ENCODE peak calls at places on chromosome 6, in seven cellular contexts. J is heart left ventricle, C is GM10248, Z is left lung, R is neural crest cell, Q is adrenal gland, H is astrocyte of the cerebellum. E is an unnamed sample.

GRCh38 chr6:107490568-107491058 is 696 bp downstream of the SOBP start:
- DNase-seq in J (peak; percentile 61), C (peak; percentile 20), Z (no peak), R (peak; percentile 18), Q (peak; percentile 31), H (no peak), E (no peak)

GRCh38 chr6:470051-470900 is 78.7 kb downstream of the IRF4 start:
- DNase-seq in J (no peak), C (no peak), Z (no peak), R (no peak), Q (no peak), H (no peak), E (no peak)

GRCh38 chr6:69696273-69696672 is 100.5 kb downstream of the LMBRD1 start:
- DNase-seq in J (no peak), C (peak; percentile 4), Z (no peak), R (no peak), Q (no peak), H (no peak), E (no peak)

GRCh38 chr6:151285121-151285520 is 45.4 kb downstream of the AKAP12 start:
- DNase-seq in J (no peak), C (no peak), Z (no peak), R (no peak), Q (no peak), H (peak; percentile 44), E (no peak)

GRCh38 chr6:52994789-52995078 is 350 bp downstream of the GSTA4 start:
- DNase-seq in J (peak; percentile 69), C (peak; percentile 36), Z (peak; percentile 83), R (peak; percentile 59), Q (peak; percentile 53), H (no peak), E (peak; percentile 31)

GRCh38 chr6:90468080-90468479 is 118.8 kb downstream of the MAP3K7 start:
- DNase-seq in J (no peak), C (no peak), Z (no peak), R (no peak), Q (no peak), H (no peak), E (no peak)

GRCh38 chr6:98823845-98824162 is 10.6 kb upstream of the POU3F2 start:
- DNase-seq in J (no peak), C (no peak), Z (no peak), R (no peak), Q (no peak), H (no peak), E (no peak)

GRCh38 chr6:134619789-134620188 is 301.9 kb upstream of the SGK1 start:
- DNase-seq in J (no peak), C (no peak), Z (no peak), R (no peak), Q (no peak), H (peak; percentile 91), E (no peak)

GRCh38 chr6:75855047-75855446 is 106.0 kb downstream of the MYO6 start:
- DNase-seq in J (no peak), C (peak; percentile 20), Z (no peak), R (peak; percentile 35), Q (peak; percentile 38), H (peak; percentile 70), E (no peak)

GRCh38 chr6:32371204-32371603 is 499 bp downstream of the TSBP1 start:
- DNase-seq in J (no peak), C (no peak), Z (no peak), R (no peak), Q (no peak), H (no peak), E (no peak)

GRCh38 chr6:148769304-148769968 is 22.6 kb downstream of the UST start:
- DNase-seq in J (no peak), C (no peak), Z (no peak), R (no peak), Q (no peak), H (no peak), E (no peak)

GRCh38 chr6:149202100-149202499 is 115.4 kb upstream of the TAB2 start:
- DNase-seq in J (no peak), C (no peak), Z (no peak), R (no peak), Q (no peak), H (no peak), E (no peak)

GRCh38 chr6:135505648-135506047 is 8.1 kb upstream of the AHI1 start:
- DNase-seq in J (no peak), C (no peak), Z (no peak), R (no peak), Q (no peak), H (no peak), E (no peak)

GRCh38 chr6:12602951-12603710 is 113.4 kb upstream of the PHACTR1 start:
- DNase-seq in J (no peak), C (no peak), Z (no peak), R (no peak), Q (no peak), H (peak; percentile 65), E (no peak)

GRCh38 chr6:90428514-90428913 is 131.9 kb upstream of the BACH2 start:
- DNase-seq in J (no peak), C (no peak), Z (no peak), R (no peak), Q (no peak), H (no peak), E (no peak)

GRCh38 chr6:114419175-114419574 is 76.4 kb upstream of the HS3ST5 start:
- DNase-seq in J (no peak), C (peak; percentile 10), Z (no peak), R (no peak), Q (no peak), H (no peak), E (no peak)

GRCh38 chr6:136553166-136553787 is 3.1 kb upstream of the MAP7 start:
- DNase-seq in J (no peak), C (no peak), Z (no peak), R (no peak), Q (no peak), H (no peak), E (no peak)

GRCh38 chr6:111837007-111837406 is 36.2 kb downstream of the FYN start:
- DNase-seq in J (no peak), C (no peak), Z (no peak), R (no peak), Q (no peak), H (no peak), E (no peak)

GRCh38 chr6:1917628-1918371 is 308.1 kb downstream of the FOXC1 start:
- DNase-seq in J (no peak), C (no peak), Z (no peak), R (no peak), Q (no peak), H (peak; percentile 33), E (no peak)

GRCh38 chr6:53103993-53104675 is 38.9 kb downstream of the FBXO9 start:
- DNase-seq in J (no peak), C (no peak), Z (no peak), R (no peak), Q (no peak), H (no peak), E (no peak)

GRCh38 chr6:74066168-74066871 is 370.3 kb downstream of the CD109 start:
- DNase-seq in J (no peak), C (no peak), Z (no peak), R (no peak), Q (no peak), H (no peak), E (no peak)

GRCh38 chr6:107110200-107110599 is 5.1 kb downstream of the BEND3 start:
- DNase-seq in J (no peak), C (no peak), Z (no peak), R (no peak), Q (no peak), H (no peak), E (no peak)

GRCh38 chr6:106216527-106216926 is 109.0 kb downstream of the ATG5 start:
- DNase-seq in J (no peak), C (no peak), Z (no peak), R (no peak), Q (no peak), H (no peak), E (no peak)

GRCh38 chr6:144279484-144280150 is 5.5 kb upstream of the UTRN start:
- DNase-seq in J (no peak), C (no peak), Z (no peak), R (no peak), Q (no peak), H (no peak), E (no peak)

GRCh38 chr6:113306552-113307145 is 550.5 kb upstream of the MARCKS start:
- DNase-seq in J (peak; percentile 63), C (peak; percentile 35), Z (peak; percentile 41), R (no peak), Q (peak; percentile 32), H (no peak), E (no peak)

GRCh38 chr6:131831392-131831791 is 23.6 kb downstream of the ENPP1 start:
- DNase-seq in J (no peak), C (no peak), Z (no peak), R (no peak), Q (no peak), H (peak; percentile 20), E (no peak)

GRCh38 chr6:6804843-6805680 is 216.5 kb downstream of the LY86 start:
- DNase-seq in J (no peak), C (no peak), Z (no peak), R (no peak), Q (no peak), H (no peak), E (no peak)
- TF ChIP-seq CTCF in J (no peak), C (no peak), Z (no peak), R (no peak), Q (no peak), H (no peak), E (no peak)

DNA sequence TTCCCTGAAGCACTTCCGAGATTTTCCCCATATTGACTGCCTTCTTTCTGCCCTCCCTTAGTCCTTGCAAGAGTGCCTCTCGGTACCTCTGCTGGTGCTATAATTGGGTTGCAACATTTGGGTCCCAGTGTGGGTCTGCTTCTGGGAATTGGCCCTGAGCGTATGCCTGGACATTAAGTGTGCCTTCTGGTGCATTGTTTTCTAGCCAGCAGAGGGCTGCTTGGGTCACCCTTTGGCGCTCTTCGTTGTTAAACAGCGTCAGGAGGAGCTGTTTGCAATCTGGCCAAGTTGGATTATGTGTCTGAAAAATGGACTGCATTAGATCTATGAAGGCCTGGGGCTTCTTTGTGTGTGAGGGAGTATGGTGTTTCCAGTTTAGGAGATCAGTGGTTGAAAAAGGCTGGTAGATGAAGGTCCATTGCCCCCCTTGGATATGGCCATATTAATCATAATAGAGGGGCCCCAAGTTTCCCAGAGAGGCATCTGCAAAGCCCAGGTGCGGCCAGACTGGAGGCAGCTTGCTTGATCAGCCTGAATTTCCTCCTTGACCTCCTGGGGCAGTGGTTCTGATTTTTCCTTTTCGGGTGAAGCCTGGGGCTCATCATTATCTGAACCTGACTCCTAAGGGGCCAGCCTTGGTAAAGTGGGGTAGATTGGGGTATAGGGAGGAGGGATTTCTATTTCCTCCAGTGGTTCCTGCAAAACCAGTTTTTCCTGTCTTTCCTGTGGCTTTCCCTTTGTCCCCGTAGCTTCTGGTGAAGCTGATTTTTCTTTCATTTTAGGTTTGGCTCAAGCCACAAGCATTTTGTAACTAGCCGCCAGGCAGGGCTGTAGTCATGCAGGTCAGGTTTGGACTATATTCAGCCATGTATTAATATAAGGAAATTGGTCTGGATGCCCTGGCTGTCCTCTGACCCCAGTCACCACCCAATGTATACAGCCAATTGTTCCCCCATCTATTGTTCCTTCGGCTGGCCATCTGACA is 85.4 kb upstream of the GPR6 start:
- DNase-seq in J (no peak), C (no peak), Z (no peak), R (no peak), Q (no peak), H (no peak), E (no peak)
- TF ChIP-seq CTCF in J (no peak), C (no peak), Z (no peak), R (no peak), Q (no peak), H (no peak), E (no peak)

GRCh38 chr6:100078509-100078908 is 84.5 kb upstream of the MCHR2 start:
- DNase-seq in J (no peak), C (no peak), Z (no peak), R (no peak), Q (no peak), H (no peak), E (no peak)
- TF ChIP-seq CTCF in J (no peak), C (no peak), Z (no peak), R (peak; percentile 47), Q (no peak), H (peak; percentile 39), E (no peak)

GRCh38 chr6:127420558-127420957 is 38.6 kb downstream of the KIAA0408 start:
- DNase-seq in J (no peak), C (peak; percentile 83), Z (no peak), R (peak; percentile 22), Q (peak; percentile 26), H (peak; percentile 85), E (no peak)
- TF ChIP-seq CTCF in J (peak; percentile 61), C (peak; percentile 69), Z (peak; percentile 32), R (peak; percentile 59), Q (peak; percentile 28), H (peak; percentile 44), E (no peak)

E was measured in mesothelial cell of epicardium.